ENCODE peak calls at places on chromosomes 6 and 20, in six cellular contexts. O is SJSA1, I is spleen, M is NB4, R is fibroblast of the aortic adventitia, F is upper lobe of right lung. L is an unnamed sample.

GRCh38 chr6:82415820-82416219 is 52.2 kb downstream of the TPBG start:
- DNase-seq in O (no peak), I (no peak), M (no peak), R (peak), F (no peak), L (no peak)

GRCh38 chr20:44911264-44911921 is 1.5 kb downstream of the PABPC1L start:
- DNase-seq in O (peak), I (peak), M (peak), R (peak), F (peak), L (peak)

GRCh38 chr20:44247676-44248419 is 740 bp downstream of the GDAP1L1 start:
- DNase-seq in O (no peak), I (no peak), M (peak), R (peak), F (no peak), L (peak)

GRCh38 chr6:22882581-22882980 is 313.2 kb downstream of the HDGFL1 start:
- DNase-seq in O (no peak), I (no peak), M (no peak), R (no peak), F (no peak), L (peak)

GRCh38 chr6:20600831-20601230 is 66.6 kb downstream of the CDKAL1 start:
- DNase-seq in O (no peak), I (no peak), M (no peak), R (no peak), F (no peak), L (no peak)

GRCh38 chr20:14444106-14444505 is 106.7 kb upstream of the FLRT3 start:
- DNase-seq in O (no peak), I (no peak), M (peak), R (peak), F (no peak), L (peak)

GRCh38 chr20:52035498-52035897 is 156.1 kb downstream of the ZFP64 start:
- DNase-seq in O (no peak), I (no peak), M (no peak), R (no peak), F (no peak), L (no peak)

GRCh38 chr20:4046311-4046924 is 31.1 kb upstream of the RNF24 start:
- DNase-seq in O (no peak), I (no peak), M (no peak), R (no peak), F (no peak), L (no peak)

GRCh38 chr6:43702522-43703440 is 15.2 kb upstream of the MRPS18A start:
- DNase-seq in O (peak), I (peak), M (peak), R (peak), F (peak), L (peak)

GRCh38 chr6:43993881-43994523 is 133.2 kb downstream of the MRPL14 start:
- DNase-seq in O (no peak), I (no peak), M (peak), R (no peak), F (peak), L (no peak)

DNA sequence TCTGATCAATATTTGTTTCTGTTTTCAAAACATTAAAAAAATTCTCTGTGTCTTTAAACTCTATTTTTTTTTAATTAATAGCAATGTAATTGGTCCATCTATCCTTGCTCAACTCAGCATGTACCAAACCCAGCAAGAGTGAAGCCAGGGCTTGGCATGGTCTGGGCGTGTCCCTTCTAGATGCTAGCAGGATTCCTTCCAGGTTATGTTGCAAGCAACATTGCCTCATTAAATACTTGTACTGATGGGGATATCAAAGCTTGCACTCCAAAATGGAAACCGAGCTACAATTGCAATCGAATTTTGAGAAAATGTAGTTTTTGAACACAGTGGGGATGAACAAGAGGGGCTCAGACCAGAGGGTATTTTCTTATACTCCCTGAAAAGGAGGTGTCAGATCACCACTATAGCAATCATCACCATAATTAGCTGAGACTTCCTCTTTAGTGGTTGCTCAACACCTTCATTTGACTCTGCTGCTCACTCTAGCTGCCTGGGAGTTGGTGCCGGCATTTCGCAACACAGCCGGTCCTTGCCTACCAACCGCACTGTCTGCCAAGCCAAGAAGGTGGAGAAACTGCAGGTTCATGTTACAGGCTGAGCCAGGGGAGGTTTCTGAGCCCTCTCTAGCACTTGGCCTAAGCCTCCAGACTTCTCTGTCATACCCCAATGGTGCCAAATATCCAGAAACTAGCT is 67.8 kb upstream of the RALGAPA2 start:
- DNase-seq in O (no peak), I (peak), M (peak), R (peak), F (peak), L (peak)
- H3K4me3 ChIP-seq in O (no peak), I (no peak), M (peak), R (no peak), F (no peak), L (no peak)

DNA sequence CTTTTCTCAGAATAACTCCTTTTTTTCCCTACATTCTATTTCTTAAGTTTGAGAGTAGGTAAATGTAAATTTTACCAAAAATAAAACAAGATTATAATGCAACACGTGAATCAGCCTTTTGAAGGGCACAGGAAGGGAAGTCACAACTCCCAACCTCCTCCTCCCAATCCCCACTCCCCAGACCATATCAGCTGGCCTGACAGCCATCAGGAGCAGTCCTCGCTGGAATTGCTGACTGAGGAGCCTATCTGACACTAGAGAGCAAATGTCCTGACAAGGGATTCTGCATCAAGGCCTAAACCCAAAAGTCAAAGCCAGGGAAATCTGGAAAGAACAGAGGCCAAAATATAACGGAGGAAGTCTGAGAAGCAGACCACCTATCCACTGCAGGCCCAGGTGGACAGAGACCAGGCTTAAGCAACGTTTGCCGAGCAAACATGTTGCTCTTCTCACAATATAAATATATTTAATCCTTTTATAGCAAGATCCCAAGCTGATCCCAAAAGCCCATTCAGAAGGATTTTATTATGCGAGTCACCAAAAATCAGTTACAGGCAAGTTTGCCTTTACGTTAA is 2.5 kb downstream of the RRAGD start:
- DNase-seq in O (no peak), I (no peak), M (no peak), R (no peak), F (no peak), L (no peak)
- H3K4me3 ChIP-seq in O (no peak), I (no peak), M (no peak), R (no peak), F (no peak), L (no peak)

GRCh38 chr6:88167625-88167937 is 1.4 kb upstream of the CNR1 start:
- DNase-seq in O (no peak), I (no peak), M (no peak), R (no peak), F (no peak), L (no peak)

GRCh38 chr6:88166493-88166900 is 350 bp upstream of the CNR1 start:
- DNase-seq in O (no peak), I (peak), M (no peak), R (no peak), F (peak), L (peak)

GRCh38 chr6:88165877-88166492 is at the start of gene CNR1:
- DNase-seq in O (peak), I (peak), M (no peak), R (no peak), F (peak), L (peak)

GRCh38 chr6:88168362-88168761 is 2.2 kb upstream of the CNR1 start:
- DNase-seq in O (no peak), I (no peak), M (no peak), R (no peak), F (no peak), L (no peak)

DNA sequence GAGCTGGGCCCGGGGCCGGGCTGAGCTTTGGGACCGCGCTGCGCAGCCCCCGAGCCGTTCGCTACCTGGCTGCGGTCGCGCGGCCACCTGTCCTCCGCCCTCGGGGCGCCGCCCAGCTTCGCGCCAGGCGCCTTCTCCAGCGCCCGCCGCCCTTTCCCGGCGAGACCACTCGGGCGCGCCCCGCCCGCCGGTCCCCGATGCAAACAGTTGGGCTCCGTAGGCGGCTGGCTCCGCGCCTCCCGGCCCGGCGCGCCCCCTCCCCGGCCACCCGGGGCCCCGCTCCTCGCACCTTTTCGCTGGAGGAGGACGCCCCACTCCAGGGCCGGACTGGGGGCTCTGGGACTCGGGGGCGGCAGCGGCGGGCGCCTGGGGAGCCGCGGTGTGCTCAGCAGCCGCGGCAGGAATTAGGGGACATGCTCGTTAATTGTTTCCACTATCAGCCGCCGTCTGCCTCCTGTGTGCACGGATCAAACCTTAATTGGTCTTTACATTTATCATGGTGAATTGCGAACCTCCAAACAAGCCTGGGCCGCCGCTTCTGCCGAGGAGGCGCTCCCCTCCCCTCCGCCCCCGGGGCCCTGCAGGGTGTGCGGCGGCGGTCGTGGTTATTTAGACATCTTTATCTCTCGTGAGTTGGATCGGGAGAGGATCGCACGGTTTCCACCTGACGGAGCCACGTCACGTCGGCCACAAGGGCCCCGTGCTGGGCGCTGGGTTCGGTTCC is 916 bp upstream of the CNR1 start:
- DNase-seq in O (no peak), I (peak), M (no peak), R (no peak), F (peak), L (no peak)
- H3K4me3 ChIP-seq in O (peak), I (peak), M (no peak), R (no peak), F (peak), L (peak)

GRCh38 chr6:134593887-134594286 is 276.0 kb upstream of the SGK1 start:
- DNase-seq in O (no peak), I (no peak), M (peak), R (no peak), F (no peak), L (no peak)
- H3K4me3 ChIP-seq in O (no peak), I (no peak), M (no peak), R (no peak), F (no peak), L (no peak)

DNA sequence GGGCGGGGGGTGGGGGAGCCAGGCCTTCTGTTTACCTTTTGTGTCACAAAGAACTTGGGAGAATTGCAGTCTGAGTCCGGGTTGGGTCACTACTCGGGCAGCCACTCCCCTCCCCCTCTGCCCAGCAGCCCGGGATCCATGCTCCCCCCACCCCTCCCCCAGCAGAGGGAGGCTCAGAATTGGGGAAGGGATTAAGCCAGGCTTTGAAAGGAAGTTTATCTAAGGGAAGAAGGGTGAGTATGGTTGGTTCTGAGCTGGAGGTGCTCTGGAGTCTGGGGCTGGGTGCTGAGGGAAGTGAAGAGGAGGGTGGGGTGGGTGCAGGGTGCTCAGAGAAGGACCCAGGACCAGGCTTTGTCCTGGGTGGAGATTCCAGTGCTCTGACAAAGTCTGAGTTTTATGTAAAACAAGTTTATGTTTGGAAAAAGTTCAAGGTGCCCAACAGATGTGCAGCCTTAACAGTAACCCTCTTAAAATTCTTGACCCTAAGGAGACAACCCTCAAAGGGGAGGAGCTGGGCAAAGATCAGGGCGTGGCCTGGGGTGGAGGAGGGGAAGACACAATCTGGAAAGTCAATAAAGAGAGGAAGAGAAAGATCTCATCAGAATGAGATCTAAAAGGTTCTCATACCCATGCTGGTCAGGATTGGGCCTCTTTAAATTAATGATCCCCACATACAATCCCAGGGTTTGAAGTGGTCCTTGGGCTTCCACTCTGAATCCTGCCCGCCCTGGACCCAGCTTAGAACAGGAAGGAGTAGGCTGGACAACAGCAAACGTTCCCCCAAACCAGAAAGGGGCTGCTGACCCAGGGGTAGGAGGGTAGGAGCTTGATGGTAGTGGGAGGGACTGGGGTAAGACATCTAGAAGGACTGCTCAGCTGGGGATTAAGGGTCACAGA is 32.8 kb downstream of the FOXP4 start:
- DNase-seq in O (peak), I (no peak), M (no peak), R (no peak), F (no peak), L (no peak)
- H3K4me3 ChIP-seq in O (no peak), I (no peak), M (no peak), R (no peak), F (no peak), L (no peak)

GRCh38 chr6:42406296-42407280 is 45.1 kb downstream of the TRERF1 start:
- DNase-seq in O (peak), I (no peak), M (no peak), R (peak), F (no peak), L (peak)
- H3K4me3 ChIP-seq in O (no peak), I (no peak), M (no peak), R (peak), F (no peak), L (no peak)

GRCh38 chr20:33828326-33828834 is 17.2 kb downstream of the CHMP4B start:
- DNase-seq in O (no peak), I (no peak), M (no peak), R (no peak), F (no peak), L (no peak)

GRCh38 chr20:33825340-33826269 is 14.5 kb downstream of the CHMP4B start:
- DNase-seq in O (no peak), I (no peak), M (no peak), R (no peak), F (no peak), L (no peak)

GRCh38 chr20:33827629-33828325 is 16.6 kb downstream of the CHMP4B start:
- DNase-seq in O (no peak), I (no peak), M (peak), R (no peak), F (no peak), L (no peak)

GRCh38 chr20:33826270-33826897 is 15.2 kb downstream of the CHMP4B start:
- DNase-seq in O (no peak), I (no peak), M (no peak), R (no peak), F (no peak), L (no peak)

GRCh38 chr20:33827109-33827508 is 16.0 kb downstream of the CHMP4B start:
- DNase-seq in O (no peak), I (no peak), M (no peak), R (no peak), F (no peak), L (no peak)
- H3K4me3 ChIP-seq in O (no peak), I (no peak), M (no peak), R (no peak), F (no peak), L (no peak)